ENCODE peak calls at places on chromosome X, in four cellular contexts. One of them, this sample, is unnamed.
A peak's percentile ranks its signal among the peaks of the same experiment; 100 is the strongest.

GRCh38 chrX:2708016-2708415 is 16.9 kb downstream of the CD99 start:
- DNase-seq in SK-N-SH: no peak
- DNase-seq in GM12878: no peak
- DNase-seq in HepG2: no peak
- DNase-seq in this sample: no peak

GRCh38 chrX:111869639-111870034 is 6.3 kb upstream of the TRPC5OS start:
- DNase-seq in HepG2: no peak
- DNase-seq in SK-N-SH: peak; percentile 44
- DNase-seq in GM12878: peak; percentile 19
- DNase-seq in this sample: peak; percentile 21

GRCh38 chrX:1676866-1677265 is 62.0 kb downstream of the ASMT start:
- DNase-seq in GM12878: no peak
- DNase-seq in SK-N-SH: no peak
- DNase-seq in HepG2: no peak
- DNase-seq in this sample: no peak

GRCh38 chrX:45324941-45325340 is 124.3 kb upstream of the DIPK2B start:
- DNase-seq in GM12878: no peak
- DNase-seq in SK-N-SH: no peak
- DNase-seq in HepG2: no peak
- DNase-seq in this sample: no peak

GRCh38 chrX:136689441-136689840 is 41.5 kb downstream of the CD40LG start:
- DNase-seq in HepG2: no peak
- DNase-seq in SK-N-SH: no peak
- DNase-seq in GM12878: no peak
- DNase-seq in this sample: no peak

GRCh38 chrX:40097492-40098263 is at the start of gene BCOR:
- DNase-seq in HepG2: no peak
- DNase-seq in GM12878: no peak
- DNase-seq in SK-N-SH: peak; percentile 79
- DNase-seq in this sample: peak; percentile 84

GRCh38 chrX:149490100-149490499 is 15.0 kb downstream of the IDS start:
- DNase-seq in HepG2: no peak
- DNase-seq in SK-N-SH: no peak
- DNase-seq in GM12878: no peak
- DNase-seq in this sample: no peak

GRCh38 chrX:136065044-136065671 is 79.9 kb downstream of the SLC9A6 start:
- DNase-seq in HepG2: peak; percentile 42
- DNase-seq in SK-N-SH: no peak
- DNase-seq in GM12878: no peak
- DNase-seq in this sample: no peak

GRCh38 chrX:33133320-33133719 is 78.0 kb downstream of the DMD start:
- DNase-seq in GM12878: no peak
- DNase-seq in SK-N-SH: no peak
- DNase-seq in HepG2: no peak
- DNase-seq in this sample: no peak

GRCh38 chrX:123157586-123157985 is 26.5 kb upstream of the GRIA3 start:
- DNase-seq in GM12878: no peak
- DNase-seq in SK-N-SH: no peak
- DNase-seq in HepG2: no peak
- DNase-seq in this sample: no peak

GRCh38 chrX:84737471-84737871 is 235.2 kb upstream of the HDX start:
- DNase-seq in HepG2: no peak
- DNase-seq in GM12878: no peak
- DNase-seq in SK-N-SH: no peak
- DNase-seq in this sample: no peak

GRCh38 chrX:22097295-22097694 is 65.2 kb downstream of the PHEX start:
- DNase-seq in GM12878: no peak
- DNase-seq in HepG2: no peak
- DNase-seq in SK-N-SH: no peak
- DNase-seq in this sample: peak; percentile 1

GRCh38 chrX:150364347-150365050 is 1.4 kb downstream of the MAMLD1 start:
- DNase-seq in HepG2: no peak
- DNase-seq in SK-N-SH: peak; percentile 59
- DNase-seq in GM12878: no peak
- DNase-seq in this sample: no peak

GRCh38 chrX:105821471-105822081 is 763 bp upstream of the NRK start:
- DNase-seq in GM12878: no peak
- DNase-seq in SK-N-SH: peak; percentile 12
- DNase-seq in HepG2: no peak
- DNase-seq in this sample: no peak

DNA sequence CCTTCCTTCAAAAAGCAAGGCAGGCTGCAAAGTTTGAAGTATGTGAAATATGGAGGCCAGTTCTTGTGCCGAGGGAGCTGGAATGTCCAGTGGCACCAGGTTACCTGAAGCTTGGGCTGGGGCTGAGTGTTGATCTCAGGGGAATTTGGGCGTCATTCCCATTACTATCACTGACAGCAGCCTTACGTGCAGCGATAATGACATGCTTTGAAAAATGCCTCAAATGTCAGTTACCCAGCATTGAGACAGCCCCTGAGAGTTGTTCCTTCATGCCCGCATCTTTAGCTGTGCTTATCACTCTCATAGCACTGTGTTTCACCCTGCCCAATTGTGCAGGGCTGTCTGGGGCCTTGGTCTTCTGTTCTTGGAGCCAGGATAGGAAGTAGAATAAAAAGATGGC is 27.4 kb downstream of the SLC16A2 start:
- DNase-seq in HepG2: no peak
- DNase-seq in GM12878: no peak
- DNase-seq in SK-N-SH: no peak
- DNase-seq in this sample: no peak
- TF ChIP-seq EP300 in HepG2: no peak
- TF ChIP-seq EP300 in GM12878: no peak
- TF ChIP-seq EP300 in SK-N-SH: no peak
- TF ChIP-seq EP300 in this sample: no peak

DNA sequence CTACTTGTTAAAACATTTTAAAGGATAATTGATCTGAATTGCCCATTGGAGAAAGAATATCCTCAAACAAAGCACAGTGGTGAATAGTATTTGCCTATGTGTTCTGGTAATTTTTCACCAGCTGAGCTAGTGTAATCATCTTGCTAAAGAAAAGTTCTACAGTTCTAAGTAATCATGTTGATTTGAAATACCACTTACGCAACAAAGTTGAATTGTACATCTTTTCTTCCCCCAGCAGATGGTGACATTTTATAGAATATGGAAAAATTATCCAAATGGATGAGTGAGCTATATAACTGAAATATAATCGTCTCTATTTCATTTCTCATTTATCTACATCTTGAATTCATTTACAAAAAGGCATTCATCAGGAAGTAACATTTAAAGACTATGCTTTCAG is 9.7 kb upstream of the ZNF674 start:
- DNase-seq in GM12878: no peak
- DNase-seq in SK-N-SH: no peak
- DNase-seq in HepG2: peak; percentile 6
- DNase-seq in this sample: no peak
- TF ChIP-seq USF2 in GM12878: no peak
- TF ChIP-seq USF2 in SK-N-SH: no peak
- TF ChIP-seq USF2 in HepG2: no peak
- TF ChIP-seq USF2 in this sample: no peak

GRCh38 chrX:80335062-80335830 is 85.0 kb upstream of the TENT5D start:
- DNase-seq in GM12878: no peak
- DNase-seq in HepG2: no peak
- DNase-seq in SK-N-SH: peak; percentile 35
- DNase-seq in this sample: peak; percentile 42
- TF ChIP-seq ZBTB33 in GM12878: no peak
- TF ChIP-seq ZBTB33 in HepG2: no peak
- TF ChIP-seq ZBTB33 in SK-N-SH: no peak
- TF ChIP-seq ZBTB33 in this sample: peak; percentile 54

DNA sequence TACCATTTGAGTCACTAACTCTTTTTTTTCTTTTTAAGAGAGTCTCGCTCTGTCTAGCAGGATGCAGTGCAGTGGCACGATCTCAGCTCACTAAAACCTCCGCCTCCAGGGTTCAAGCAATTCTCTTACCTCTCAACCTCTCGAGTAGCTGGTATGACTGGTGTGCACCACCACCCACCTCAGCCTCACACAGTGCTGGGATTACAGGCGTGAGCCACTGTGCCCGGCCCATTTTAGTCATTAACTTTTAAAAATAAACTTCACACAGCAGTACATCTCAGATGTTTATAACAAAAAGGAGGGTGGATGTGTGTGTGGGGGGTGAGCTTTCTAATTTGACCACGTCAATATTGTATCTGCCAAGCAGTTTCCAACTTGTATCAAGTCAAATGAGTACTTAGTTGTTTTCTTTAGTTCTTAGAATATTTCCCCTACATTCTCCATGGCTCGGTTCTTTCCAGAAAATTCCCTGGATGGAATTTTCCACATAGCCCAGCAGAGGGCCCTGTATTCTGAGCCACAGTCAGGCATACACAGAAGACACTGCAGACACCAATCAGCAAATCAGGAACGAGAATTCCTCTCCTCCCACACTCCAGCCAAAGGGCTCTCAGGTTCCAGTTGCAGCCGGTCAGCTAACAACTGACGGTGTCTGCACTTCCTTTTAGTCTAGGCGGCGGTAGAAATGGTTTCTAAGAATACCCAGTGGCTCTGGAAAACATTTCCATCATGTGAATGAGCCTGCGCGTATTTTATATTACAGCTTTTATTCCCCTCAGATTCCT is 20.1 kb upstream of the ARAF start:
- DNase-seq in SK-N-SH: peak; percentile 80
- DNase-seq in HepG2: peak; percentile 81
- DNase-seq in GM12878: no peak
- DNase-seq in this sample: peak; percentile 63
- TF ChIP-seq EP300 in SK-N-SH: no peak
- TF ChIP-seq EP300 in HepG2: no peak
- TF ChIP-seq EP300 in GM12878: no peak
- TF ChIP-seq EP300 in this sample: peak; percentile 70

GRCh38 chrX:134171661-134172587 is 65.1 kb upstream of the CCDC160 start:
- DNase-seq in GM12878: no peak
- DNase-seq in HepG2: no peak
- DNase-seq in SK-N-SH: peak; percentile 64
- DNase-seq in this sample: no peak
- TF ChIP-seq USF2 in GM12878: no peak
- TF ChIP-seq USF2 in HepG2: no peak
- TF ChIP-seq USF2 in SK-N-SH: no peak
- TF ChIP-seq USF2 in this sample: no peak